ENCODE peak calls at places on chromosomes 3 and 15, in seven cellular contexts. I is psoas muscle; H is body of pancreas; L is transverse colon; Y is breast epithelium; E is CD4-positive, CD25-positive, alpha-beta regulatory T cell; Q is NT2/D1. R is an unnamed sample. For H3K9me3, the result is how much of the 10 kb centered on the place peaks cover.

GRCh38 chr3:138173769-138174420 is 826 bp downstream of the DBR1 start:
- DNase-seq in H (no peak), L (no peak), I (no peak), Q (no peak), E (no peak), Y (no peak), R (no peak)

GRCh38 chr3:65356331-65357286 is 668.8 kb upstream of the ADAMTS9 start:
- DNase-seq in E (no peak), I (no peak), Y (no peak), L (peak), Q (no peak), H (no peak), R (no peak)

GRCh38 chr3:66393486-66394260 is 107.1 kb downstream of the LRIG1 start:
- DNase-seq in L (no peak), Y (no peak), H (peak), I (peak), Q (no peak), E (peak), R (no peak)

GRCh38 chr3:56810912-56811544 is 9.3 kb upstream of the ARHGEF3 start:
- DNase-seq in H (no peak), Y (peak), Q (no peak), E (no peak), L (no peak), I (no peak), R (no peak)

GRCh38 chr3:98613616-98614015 is 20.2 kb upstream of the CPOX start:
- DNase-seq in L (no peak), Q (no peak), E (no peak), I (no peak), H (no peak), Y (no peak), R (no peak)

GRCh38 chr15:49906976-49907375 is 212.1 kb downstream of the ATP8B4 start:
- DNase-seq in Y (no peak), Q (no peak), H (no peak), I (no peak), L (no peak), E (no peak), R (no peak)

GRCh38 chr15:39504812-39505211 is 76.1 kb upstream of the THBS1 start:
- DNase-seq in I (no peak), H (no peak), E (no peak), L (no peak), Q (no peak), Y (no peak), R (no peak)

GRCh38 chr15:60584355-60585023 is 105.5 kb upstream of the ICE2 start:
- DNase-seq in Y (no peak), I (no peak), E (peak), L (no peak), H (no peak), Q (no peak), R (no peak)

GRCh38 chr3:177606891-177607290 is 409.6 kb upstream of the TBL1XR1 start:
- DNase-seq in E (no peak), Q (no peak), Y (no peak), H (peak), L (no peak), I (no peak), R (no peak)

GRCh38 chr3:64880926-64881325 is 193.1 kb upstream of the ADAMTS9 start:
- DNase-seq in Y (no peak), L (no peak), Q (no peak), E (no peak), H (no peak), I (no peak), R (no peak)

GRCh38 chr3:42247576-42248027 is 18.4 kb downstream of the CCK start:
- DNase-seq in L (peak), Q (peak), Y (peak), H (peak), I (no peak), E (peak), R (peak)

GRCh38 chr15:74156678-74157411 is 16.7 kb upstream of the ISLR start:
- DNase-seq in L (no peak), E (peak), Q (no peak), H (no peak), Y (no peak), I (no peak), R (no peak)

GRCh38 chr15:29133321-29133720 is 136.3 kb downstream of the NSMCE3 start:
- DNase-seq in I (peak), L (no peak), Y (no peak), Q (no peak), H (no peak), E (no peak), R (no peak)

GRCh38 chr3:7211740-7212139 is 350.8 kb downstream of the GRM7 start:
- DNase-seq in I (no peak), L (no peak), Q (no peak), H (no peak), E (no peak), Y (no peak), R (no peak)

GRCh38 chr15:52417501-52417900 is 111.2 kb downstream of the MYO5A start:
- DNase-seq in L (no peak), I (no peak), Q (no peak), E (no peak), H (no peak), Y (no peak), R (no peak)

GRCh38 chr3:135503429-135504083 is 462.0 kb upstream of the PPP2R3A start:
- DNase-seq in Q (peak), H (peak), E (peak), I (peak), L (peak), Y (peak), R (peak)

GRCh38 chr15:81294501-81294850 is 29.5 kb downstream of the STARD5 start:
- DNase-seq in Q (no peak), L (peak), E (no peak), I (no peak), H (no peak), Y (no peak), R (no peak)

GRCh38 chr3:48716982-48717746 is at the start of gene IP6K2:
- DNase-seq in L (peak), Q (peak), I (peak), E (peak), H (peak), Y (peak), R (peak)

GRCh38 chr3:40768536-40768935 is 243.8 kb downstream of the ZNF621 start:
- DNase-seq in E (no peak), H (no peak), L (no peak), Y (no peak), I (no peak), Q (no peak), R (peak)

GRCh38 chr3:44439499-44440295 is 37.8 kb downstream of the ZNF445 start:
- DNase-seq in I (peak), E (peak), Y (peak), L (peak), Q (no peak), H (peak), R (no peak)

GRCh38 chr3:14913926-14914776 is 33.2 kb upstream of the NR2C2 start:
- DNase-seq in E (no peak), L (no peak), Q (no peak), Y (no peak), I (no peak), H (no peak), R (no peak)

GRCh38 chr15:25175033-25175788 is 220.4 kb downstream of the SNRPN start:
- DNase-seq in I (peak), E (no peak), Y (peak), Q (no peak), L (no peak), H (peak), R (no peak)

GRCh38 chr15:25175789-25176615 is 221.2 kb downstream of the SNRPN start:
- DNase-seq in I (peak), H (peak), L (peak), Q (no peak), E (no peak), Y (peak), R (no peak)

GRCh38 chr15:25177955-25178801 is 223.4 kb downstream of the SNRPN start:
- DNase-seq in Q (no peak), H (peak), Y (peak), E (no peak), L (peak), I (peak), R (no peak)

GRCh38 chr15:25176991-25177954 is 222.5 kb downstream of the SNRPN start:
- DNase-seq in E (no peak), Y (peak), Q (no peak), L (peak), I (peak), H (peak), R (no peak)

GRCh38 chr15:25176616-25176923 is 221.8 kb downstream of the SNRPN start:
- DNase-seq in Y (peak), H (peak), L (peak), Q (no peak), E (no peak), I (peak), R (no peak)
- H3K9me3 ChIP-seq in Y (half or more), H (under half), L (under half), Q (under half), E (under half), I (under half), R (under half)

DNA sequence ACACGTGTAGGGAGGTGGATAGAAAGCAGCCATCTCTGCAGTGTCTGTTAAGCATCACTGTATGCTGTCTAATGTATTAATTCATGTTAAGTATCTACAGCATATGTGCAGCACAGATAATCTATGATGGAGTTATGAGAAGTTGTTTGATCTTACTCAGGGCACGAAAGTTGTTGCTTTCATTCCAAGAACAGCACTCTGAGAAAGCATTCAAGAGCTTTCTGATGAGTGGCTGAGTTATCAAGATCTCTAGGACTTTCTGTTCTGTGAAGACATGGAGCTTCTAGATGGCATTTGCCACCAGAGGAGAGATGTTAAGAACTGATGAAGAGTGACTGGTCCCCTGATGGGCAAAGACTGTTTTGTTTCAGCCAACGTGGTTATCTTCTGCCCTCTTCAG is 22.6 kb upstream of the TPRG1 start:
- DNase-seq in L (no peak), Q (no peak), E (peak), I (no peak), H (no peak), Y (no peak), R (no peak)
- H3K9me3 ChIP-seq in L (under half), Q (under half), E (under half), I (under half), H (under half), Y (under half), R (under half)

GRCh38 chr3:19799115-19799514 is 134.9 kb downstream of the EFHB start:
- DNase-seq in L (no peak), Y (no peak), Q (no peak), E (no peak), I (no peak), H (no peak), R (no peak)
- H3K9me3 ChIP-seq in L (under half), Y (under half), Q (under half), E (under half), I (under half), H (under half), R (under half)

GRCh38 chr15:25052191-25052999 is 97.6 kb downstream of the SNRPN start:
- DNase-seq in E (no peak), Q (no peak), I (no peak), H (peak), Y (peak), L (no peak), R (no peak)
- H3K9me3 ChIP-seq in E (half or more), Q (half or more), I (half or more), H (half or more), Y (half or more), L (half or more), R (under half)

DNA sequence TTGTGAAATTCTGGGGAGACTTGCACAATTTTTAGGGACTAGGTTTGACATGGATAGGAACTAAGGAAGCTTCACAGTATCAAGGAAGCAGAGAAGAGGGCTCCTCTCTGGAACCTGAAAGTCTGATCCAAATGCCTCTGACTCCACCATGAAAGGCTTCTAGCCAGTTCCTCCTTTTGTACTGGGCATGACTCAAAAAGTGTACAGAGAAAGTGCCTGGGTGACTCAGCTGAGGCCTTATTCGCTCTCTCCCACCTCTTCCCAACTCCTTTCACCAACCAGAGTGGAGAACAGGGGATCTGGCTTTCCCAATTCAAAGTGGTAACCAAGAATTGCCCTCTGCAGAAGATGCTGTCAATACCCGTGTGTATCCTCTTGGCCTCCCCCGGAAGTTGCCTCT is 342.9 kb upstream of the PROK2 start:
- DNase-seq in L (no peak), Q (no peak), I (no peak), H (no peak), Y (no peak), E (no peak), R (peak)
- H3K9me3 ChIP-seq in L (under half), Q (under half), I (under half), H (under half), Y (under half), E (under half), R (under half)

GRCh38 chr3:197242784-197243432 is 55.5 kb downstream of the DLG1 start:
- DNase-seq in E (no peak), I (no peak), Q (no peak), Y (no peak), H (no peak), L (no peak), R (no peak)
- H3K9me3 ChIP-seq in E (under half), I (under half), Q (half or more), Y (under half), H (under half), L (under half), R (under half)

GRCh38 chr15:27696530-27696929 is 402.6 kb downstream of the OCA2 start:
- DNase-seq in I (no peak), E (no peak), Q (no peak), Y (no peak), L (no peak), H (no peak), R (no peak)

GRCh38 chr15:27694506-27695077 is 404.5 kb downstream of the OCA2 start:
- DNase-seq in I (no peak), E (no peak), L (no peak), H (no peak), Q (no peak), Y (no peak), R (no peak)

GRCh38 chr15:27690290-27690689 is 408.8 kb downstream of the OCA2 start:
- DNase-seq in Q (no peak), Y (no peak), H (no peak), L (no peak), E (no peak), I (no peak), R (no peak)

GRCh38 chr15:27686971-27687370 is 412.1 kb downstream of the OCA2 start:
- DNase-seq in Y (no peak), I (no peak), H (no peak), L (no peak), Q (no peak), E (no peak), R (no peak)

GRCh38 chr15:27692438-27692837 is 406.7 kb downstream of the OCA2 start:
- DNase-seq in H (no peak), L (no peak), E (no peak), Y (no peak), I (no peak), Q (no peak), R (no peak)
- H3K9me3 ChIP-seq in H (under half), L (under half), E (under half), Y (under half), I (under half), Q (under half), R (under half)

DNA sequence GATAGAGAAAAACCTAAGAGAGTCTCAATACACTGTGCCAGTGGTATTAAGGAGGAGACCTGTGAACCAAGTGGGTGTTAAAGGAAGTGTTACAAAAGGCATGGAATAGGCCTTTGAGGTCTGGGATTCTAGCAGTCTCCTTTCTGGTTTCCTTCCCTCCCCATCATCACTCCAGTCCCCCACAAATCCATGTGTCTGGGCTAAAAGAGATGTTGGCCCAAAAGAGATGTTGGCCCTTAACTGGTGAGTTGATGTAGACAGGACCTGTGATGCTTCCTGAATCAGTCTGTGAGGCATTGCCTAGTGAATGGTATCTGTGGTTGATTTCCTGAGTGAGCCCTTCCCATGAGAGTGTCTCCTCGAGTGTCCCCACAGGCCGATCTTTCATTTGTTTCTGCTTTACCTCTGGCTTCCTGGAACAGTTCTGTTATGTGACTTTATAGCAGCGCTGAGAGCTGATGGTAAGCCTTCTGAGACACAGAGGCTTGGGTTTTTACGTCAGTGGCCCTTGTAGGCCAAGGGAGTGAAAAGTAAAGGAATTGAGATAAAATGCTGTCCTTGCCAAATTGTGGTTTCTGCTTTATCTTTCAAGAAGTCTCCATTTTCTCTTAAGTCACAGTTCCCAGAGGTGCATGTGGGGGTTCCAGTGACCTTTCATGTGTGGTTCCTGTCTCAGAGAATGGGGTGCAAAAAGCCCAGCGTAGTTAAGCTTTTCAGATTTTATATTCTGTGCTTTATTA is 87.8 kb downstream of the KLHL25 start:
- DNase-seq in H (no peak), L (peak), Q (no peak), E (peak), Y (no peak), I (no peak), R (no peak)
- H3K9me3 ChIP-seq in H (under half), L (under half), Q (under half), E (under half), Y (under half), I (under half), R (under half)

R was measured in MG63.